ENCODE peak calls at places on chromosomes 7 and 10, in four cellular contexts. T is GM12878, E is K562, U is SK-N-SH. L is an unnamed sample.
A peak's percentile ranks its signal among the peaks of the same experiment; 100 is the strongest.

GRCh38 chr7:51290702-51291290 is 25.8 kb downstream of the COBL start:
- DNase-seq in U (no peak), T (no peak), E (no peak), L (no peak)

GRCh38 chr10:47164800-47165128 is 135.2 kb upstream of the GDF10 start:
- DNase-seq in U (no peak), E (no peak), T (no peak), L (no peak)

GRCh38 chr7:490461-491291 is 29.0 kb downstream of the PDGFA start:
- DNase-seq in U (no peak), E (no peak), T (peak; percentile 8), L (no peak)

GRCh38 chr10:84257343-84258020 is 12.6 kb downstream of the RGR start:
- DNase-seq in E (no peak), T (no peak), U (no peak), L (no peak)

GRCh38 chr10:132141076-132141475 is 45.7 kb upstream of the DPYSL4 start:
- DNase-seq in E (no peak), U (no peak), T (no peak), L (no peak)

GRCh38 chr7:84294907-84295455 is 100.4 kb upstream of the SEMA3A start:
- DNase-seq in E (no peak), T (no peak), U (no peak), L (no peak)

GRCh38 chr7:50476953-50477625 is 26.9 kb upstream of the FIGNL1 start:
- DNase-seq in U (no peak), E (no peak), T (no peak), L (no peak)

GRCh38 chr7:69187824-69188335 is 410.4 kb upstream of the AUTS2 start:
- DNase-seq in T (no peak), U (no peak), E (no peak), L (no peak)

GRCh38 chr10:35728341-35728740 is 86.2 kb upstream of the FZD8 start:
- DNase-seq in E (no peak), U (no peak), T (no peak), L (no peak)

GRCh38 chr7:150994141-150994837 is 3.5 kb downstream of the NOS3 start:
- DNase-seq in T (no peak), U (peak; percentile 83), E (peak; percentile 96), L (no peak)

DNA sequence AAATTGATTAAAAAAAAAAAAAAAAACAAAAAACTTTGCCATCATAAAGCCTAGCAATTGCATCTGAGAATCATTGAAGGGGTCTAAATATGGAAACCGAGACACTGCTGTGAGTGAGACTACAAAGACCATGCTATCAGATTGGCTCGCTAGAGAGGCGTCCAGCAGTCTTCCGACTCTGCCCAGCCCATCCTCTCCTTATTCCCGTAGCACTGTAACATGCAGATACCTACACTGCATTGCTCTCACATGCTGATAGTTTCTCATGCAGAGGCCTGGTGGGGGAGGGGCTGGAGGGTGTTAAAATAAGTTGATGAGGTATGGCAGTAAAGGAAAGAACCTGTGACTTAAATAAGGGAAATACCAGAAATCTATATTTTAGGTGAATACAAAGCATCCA is 130.7 kb downstream of the NRF1 start:
- DNase-seq in T (no peak), E (no peak), U (no peak), L (no peak)
- TF ChIP-seq JUND in T (no peak), E (no peak), U (no peak), L (no peak)

GRCh38 chr10:52318136-52318810 is 4.2 kb downstream of the DKK1 start:
- DNase-seq in U (no peak), T (no peak), E (no peak), L (no peak)

GRCh38 chr10:52314007-52314821 is at the start of gene DKK1:
- DNase-seq in T (no peak), U (peak; percentile 89), E (no peak), L (peak; percentile 95)

GRCh38 chr10:52314822-52315552 is 906 bp downstream of the DKK1 start:
- DNase-seq in U (peak; percentile 53), T (no peak), E (no peak), L (no peak)

GRCh38 chr10:52316005-52316404 is 1.9 kb downstream of the DKK1 start:
- DNase-seq in U (no peak), T (no peak), E (no peak), L (no peak)

DNA sequence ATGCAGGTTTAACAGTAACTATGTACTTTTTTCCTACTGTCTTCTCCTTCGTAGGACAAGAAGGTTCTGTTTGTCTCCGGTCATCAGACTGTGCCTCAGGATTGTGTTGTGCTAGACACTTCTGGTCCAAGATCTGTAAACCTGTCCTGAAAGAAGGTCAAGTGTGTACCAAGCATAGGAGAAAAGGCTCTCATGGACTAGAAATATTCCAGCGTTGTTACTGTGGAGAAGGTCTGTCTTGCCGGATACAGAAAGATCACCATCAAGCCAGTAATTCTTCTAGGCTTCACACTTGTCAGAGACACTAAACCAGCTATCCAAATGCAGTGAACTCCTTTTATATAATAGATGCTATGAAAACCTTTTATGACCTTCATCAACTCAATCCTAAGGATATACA is 2.4 kb downstream of the DKK1 start:
- DNase-seq in T (no peak), E (no peak), U (no peak), L (no peak)
- TF ChIP-seq NRF1 in T (no peak), E (no peak), U (no peak), L (no peak)

DNA sequence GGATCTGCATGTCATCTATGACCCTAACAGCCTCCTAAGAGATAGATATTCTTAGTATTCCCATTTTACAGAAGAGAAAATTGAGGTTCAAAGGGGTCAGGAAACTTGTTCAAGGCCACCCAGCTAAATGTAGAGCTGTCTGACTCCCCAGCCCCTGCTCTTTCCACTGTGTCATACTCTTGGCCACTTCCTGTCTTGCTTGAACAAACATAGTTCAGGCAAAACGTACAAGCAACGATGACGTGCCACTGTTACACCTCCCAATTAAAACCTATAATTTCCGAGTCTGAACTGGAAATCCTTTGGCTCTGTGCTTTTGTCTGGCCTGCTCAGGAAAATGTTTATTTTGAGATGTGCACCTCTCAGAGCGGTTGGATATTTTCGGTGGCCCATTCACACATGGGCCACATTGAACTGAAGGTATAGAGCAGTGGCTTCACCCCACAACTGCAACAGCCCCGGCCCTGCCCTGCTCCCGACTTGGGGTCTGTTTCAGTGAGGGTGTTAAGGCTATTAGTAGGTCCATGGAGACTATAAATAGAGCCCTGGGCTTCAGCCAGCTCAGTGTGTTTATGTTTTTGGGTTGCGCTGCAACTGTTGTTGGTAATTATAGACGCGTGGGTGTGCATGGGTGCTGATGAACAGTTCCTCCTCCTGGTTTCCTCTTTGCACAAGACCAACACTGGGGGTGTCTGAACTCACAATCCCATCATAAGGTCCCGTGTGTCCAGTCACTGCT is 172.3 kb upstream of the ADO start:
- DNase-seq in E (no peak), T (peak; percentile 80), U (no peak), L (no peak)
- TF ChIP-seq JUND in E (no peak), T (no peak), U (no peak), L (no peak)

DNA sequence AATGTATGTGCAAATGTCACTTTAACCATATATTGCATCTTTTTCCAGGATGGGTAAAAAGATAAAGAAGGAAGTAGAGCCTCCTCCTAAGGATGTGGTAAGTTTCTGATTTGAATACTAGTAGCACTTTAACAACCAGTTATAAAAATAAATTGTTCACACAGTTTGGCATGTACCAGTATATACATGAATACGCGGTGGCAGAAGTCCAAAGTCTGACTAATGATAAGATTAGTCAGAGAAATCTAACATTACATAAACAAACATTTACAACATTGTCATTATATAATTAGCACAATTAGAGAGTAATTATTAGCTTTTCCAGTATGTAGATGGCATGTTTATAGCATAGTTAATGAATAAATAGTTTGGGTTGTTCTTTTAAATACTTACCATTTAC is 4.1 kb downstream of the ARMC3 start:
- DNase-seq in U (no peak), E (no peak), T (no peak), L (no peak)
- TF ChIP-seq NRF1 in U (no peak), E (no peak), T (no peak), L (no peak)

DNA sequence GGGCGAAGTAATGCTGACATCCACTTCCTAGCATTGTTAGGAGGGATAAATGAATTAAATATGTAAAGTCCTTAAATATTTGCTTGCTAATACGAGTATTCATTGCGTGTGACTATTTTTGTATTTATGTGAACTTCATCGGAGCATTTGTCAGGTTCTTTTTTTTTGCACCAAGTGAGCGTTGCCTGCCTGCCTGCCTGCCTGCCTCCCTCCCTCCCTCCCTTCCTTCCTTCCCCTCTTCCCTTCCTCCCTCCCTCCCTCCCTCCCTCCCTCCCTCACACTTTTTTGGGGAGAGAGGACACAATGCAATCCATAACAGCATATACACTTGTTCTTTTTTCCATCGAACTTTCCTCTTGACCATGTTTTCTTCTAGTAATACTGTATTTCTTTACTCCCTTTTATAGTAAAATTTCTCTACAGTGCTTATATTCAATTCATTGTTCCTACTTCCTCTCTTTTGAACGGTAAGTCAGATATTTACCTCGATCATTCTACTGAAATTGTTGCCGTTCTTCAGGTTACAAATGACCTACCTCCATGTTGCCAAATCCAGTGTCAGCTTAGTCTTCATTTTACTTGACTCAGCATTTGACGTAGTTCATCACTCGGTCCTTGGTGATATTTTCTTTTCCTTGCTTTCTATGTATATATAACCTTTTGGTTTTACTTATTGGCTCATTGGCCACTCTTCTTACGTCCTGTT is 914 bp downstream of the CCDC7 start:
- DNase-seq in U (peak; percentile 35), E (peak; percentile 24), T (peak; percentile 9), L (no peak)
- TF ChIP-seq JUND in U (no peak), E (no peak), T (no peak), L (no peak)